ENCODE peak calls at places on chromosomes 13 and 19, in eight cellular contexts. One of them, this sample, is unnamed.

GRCh38 chr13:64568748-64569147 is 2661.4 kb downstream of the PCDH9 start:
- DNase-seq in mesendoderm: no peak
- DNase-seq in skeletal muscle cell: no peak
- DNase-seq in adrenal gland: no peak
- DNase-seq in HFF-Myc: no peak
- DNase-seq in left ventricle myocardium inferior: no peak
- DNase-seq in AG04450: no peak
- DNase-seq in HCT116: no peak
- DNase-seq in this sample: no peak

GRCh38 chr19:48391100-48392005 is at the start of gene KDELR1:
- DNase-seq in left ventricle myocardium inferior: peak; percentile 75
- DNase-seq in HFF-Myc: no peak
- DNase-seq in mesendoderm: peak; percentile 70
- DNase-seq in HCT116: no peak
- DNase-seq in adrenal gland: peak; percentile 82
- DNase-seq in AG04450: no peak
- DNase-seq in skeletal muscle cell: no peak
- DNase-seq in this sample: peak; percentile 81

GRCh38 chr13:50651916-50652315 is 191.6 kb downstream of the DLEU7 start:
- DNase-seq in AG04450: no peak
- DNase-seq in HCT116: no peak
- DNase-seq in adrenal gland: no peak
- DNase-seq in mesendoderm: no peak
- DNase-seq in left ventricle myocardium inferior: no peak
- DNase-seq in skeletal muscle cell: no peak
- DNase-seq in HFF-Myc: no peak
- DNase-seq in this sample: no peak

GRCh38 chr19:3586707-3587346 is 1.5 kb downstream of the GIPC3 start:
- DNase-seq in mesendoderm: no peak
- DNase-seq in HFF-Myc: no peak
- DNase-seq in adrenal gland: no peak
- DNase-seq in AG04450: no peak
- DNase-seq in skeletal muscle cell: no peak
- DNase-seq in left ventricle myocardium inferior: no peak
- DNase-seq in HCT116: no peak
- DNase-seq in this sample: no peak

GRCh38 chr19:7679017-7679720 is 1.5 kb upstream of the TRAPPC5 start:
- DNase-seq in adrenal gland: peak; percentile 63
- DNase-seq in left ventricle myocardium inferior: no peak
- DNase-seq in AG04450: no peak
- DNase-seq in HCT116: no peak
- DNase-seq in skeletal muscle cell: no peak
- DNase-seq in mesendoderm: no peak
- DNase-seq in HFF-Myc: no peak
- DNase-seq in this sample: no peak

GRCh38 chr19:58538257-58539168 is 5.4 kb upstream of the TRIM28 start:
- DNase-seq in HCT116: no peak
- DNase-seq in skeletal muscle cell: no peak
- DNase-seq in AG04450: no peak
- DNase-seq in adrenal gland: no peak
- DNase-seq in mesendoderm: peak; percentile 94
- DNase-seq in left ventricle myocardium inferior: peak; percentile 33
- DNase-seq in HFF-Myc: no peak
- DNase-seq in this sample: peak; percentile 87

GRCh38 chr13:35293579-35293978 is 182.9 kb downstream of the MAB21L1 start:
- DNase-seq in skeletal muscle cell: no peak
- DNase-seq in left ventricle myocardium inferior: no peak
- DNase-seq in mesendoderm: no peak
- DNase-seq in AG04450: no peak
- DNase-seq in adrenal gland: no peak
- DNase-seq in HCT116: no peak
- DNase-seq in HFF-Myc: peak; percentile 29
- DNase-seq in this sample: no peak

GRCh38 chr19:17213334-17213733 is 1.8 kb upstream of the USE1 start:
- DNase-seq in left ventricle myocardium inferior: no peak
- DNase-seq in HFF-Myc: no peak
- DNase-seq in AG04450: no peak
- DNase-seq in mesendoderm: no peak
- DNase-seq in HCT116: no peak
- DNase-seq in adrenal gland: no peak
- DNase-seq in skeletal muscle cell: no peak
- DNase-seq in this sample: no peak

GRCh38 chr13:28819748-28820098 is 416 bp upstream of the MTUS2 start:
- DNase-seq in AG04450: no peak
- DNase-seq in HFF-Myc: no peak
- DNase-seq in skeletal muscle cell: no peak
- DNase-seq in HCT116: no peak
- DNase-seq in mesendoderm: peak; percentile 77
- DNase-seq in left ventricle myocardium inferior: peak; percentile 69
- DNase-seq in adrenal gland: no peak
- DNase-seq in this sample: peak; percentile 52

GRCh38 chr13:98239156-98240076 is 62.3 kb upstream of the RNF113B start:
- DNase-seq in mesendoderm: no peak
- DNase-seq in left ventricle myocardium inferior: no peak
- DNase-seq in AG04450: no peak
- DNase-seq in skeletal muscle cell: no peak
- DNase-seq in HCT116: no peak
- DNase-seq in HFF-Myc: no peak
- DNase-seq in adrenal gland: no peak
- DNase-seq in this sample: no peak

GRCh38 chr13:26509491-26509890 is 48.0 kb upstream of the WASF3 start:
- DNase-seq in HCT116: no peak
- DNase-seq in AG04450: no peak
- DNase-seq in HFF-Myc: no peak
- DNase-seq in mesendoderm: peak; percentile 41
- DNase-seq in adrenal gland: no peak
- DNase-seq in skeletal muscle cell: no peak
- DNase-seq in left ventricle myocardium inferior: no peak
- DNase-seq in this sample: no peak

GRCh38 chr13:77894743-77895142 is 23.9 kb downstream of the EDNRB start:
- DNase-seq in skeletal muscle cell: no peak
- DNase-seq in AG04450: no peak
- DNase-seq in left ventricle myocardium inferior: no peak
- DNase-seq in mesendoderm: no peak
- DNase-seq in adrenal gland: no peak
- DNase-seq in HCT116: no peak
- DNase-seq in HFF-Myc: no peak
- DNase-seq in this sample: no peak

GRCh38 chr13:64206430-64207225 is 2791.0 kb upstream of the PCDH20 start:
- DNase-seq in AG04450: no peak
- DNase-seq in mesendoderm: peak; percentile 4
- DNase-seq in HFF-Myc: no peak
- DNase-seq in adrenal gland: no peak
- DNase-seq in HCT116: no peak
- DNase-seq in left ventricle myocardium inferior: no peak
- DNase-seq in skeletal muscle cell: no peak
- DNase-seq in this sample: no peak

GRCh38 chr19:677201-677600 is 1.0 kb downstream of the FSTL3 start:
- DNase-seq in skeletal muscle cell: peak; percentile 70
- DNase-seq in mesendoderm: no peak
- DNase-seq in HFF-Myc: no peak
- DNase-seq in adrenal gland: peak; percentile 93
- DNase-seq in AG04450: peak; percentile 18
- DNase-seq in HCT116: no peak
- DNase-seq in left ventricle myocardium inferior: peak; percentile 78
- DNase-seq in this sample: peak; percentile 86
- H3K4me3 ChIP-seq in skeletal muscle cell: peak overlapping the region; percentile 74
- H3K4me3 ChIP-seq in mesendoderm: no peak overlapping the region
- H3K4me3 ChIP-seq in HFF-Myc: peak overlapping the region; percentile 51
- H3K4me3 ChIP-seq in adrenal gland: peak overlapping the region; percentile 43
- H3K4me3 ChIP-seq in AG04450: peak overlapping the region; percentile 75
- H3K4me3 ChIP-seq in HCT116: peak overlapping the region; percentile 85
- H3K4me3 ChIP-seq in left ventricle myocardium inferior: peak overlapping the region; percentile 90
- H3K4me3 ChIP-seq in this sample: peak overlapping the region; percentile 84

GRCh38 chr19:39251081-39251480 is 2.4 kb upstream of the IFNL4 start:
- DNase-seq in mesendoderm: peak; percentile 9
- DNase-seq in HCT116: no peak
- DNase-seq in left ventricle myocardium inferior: no peak
- DNase-seq in AG04450: no peak
- DNase-seq in adrenal gland: no peak
- DNase-seq in skeletal muscle cell: no peak
- DNase-seq in HFF-Myc: no peak
- DNase-seq in this sample: no peak
- H3K4me3 ChIP-seq in mesendoderm: no peak overlapping the region
- H3K4me3 ChIP-seq in HCT116: no peak overlapping the region
- H3K4me3 ChIP-seq in left ventricle myocardium inferior: no peak overlapping the region
- H3K4me3 ChIP-seq in AG04450: no peak overlapping the region
- H3K4me3 ChIP-seq in adrenal gland: no peak overlapping the region
- H3K4me3 ChIP-seq in skeletal muscle cell: no peak overlapping the region
- H3K4me3 ChIP-seq in HFF-Myc: no peak overlapping the region
- H3K4me3 ChIP-seq in this sample: no peak overlapping the region

DNA sequence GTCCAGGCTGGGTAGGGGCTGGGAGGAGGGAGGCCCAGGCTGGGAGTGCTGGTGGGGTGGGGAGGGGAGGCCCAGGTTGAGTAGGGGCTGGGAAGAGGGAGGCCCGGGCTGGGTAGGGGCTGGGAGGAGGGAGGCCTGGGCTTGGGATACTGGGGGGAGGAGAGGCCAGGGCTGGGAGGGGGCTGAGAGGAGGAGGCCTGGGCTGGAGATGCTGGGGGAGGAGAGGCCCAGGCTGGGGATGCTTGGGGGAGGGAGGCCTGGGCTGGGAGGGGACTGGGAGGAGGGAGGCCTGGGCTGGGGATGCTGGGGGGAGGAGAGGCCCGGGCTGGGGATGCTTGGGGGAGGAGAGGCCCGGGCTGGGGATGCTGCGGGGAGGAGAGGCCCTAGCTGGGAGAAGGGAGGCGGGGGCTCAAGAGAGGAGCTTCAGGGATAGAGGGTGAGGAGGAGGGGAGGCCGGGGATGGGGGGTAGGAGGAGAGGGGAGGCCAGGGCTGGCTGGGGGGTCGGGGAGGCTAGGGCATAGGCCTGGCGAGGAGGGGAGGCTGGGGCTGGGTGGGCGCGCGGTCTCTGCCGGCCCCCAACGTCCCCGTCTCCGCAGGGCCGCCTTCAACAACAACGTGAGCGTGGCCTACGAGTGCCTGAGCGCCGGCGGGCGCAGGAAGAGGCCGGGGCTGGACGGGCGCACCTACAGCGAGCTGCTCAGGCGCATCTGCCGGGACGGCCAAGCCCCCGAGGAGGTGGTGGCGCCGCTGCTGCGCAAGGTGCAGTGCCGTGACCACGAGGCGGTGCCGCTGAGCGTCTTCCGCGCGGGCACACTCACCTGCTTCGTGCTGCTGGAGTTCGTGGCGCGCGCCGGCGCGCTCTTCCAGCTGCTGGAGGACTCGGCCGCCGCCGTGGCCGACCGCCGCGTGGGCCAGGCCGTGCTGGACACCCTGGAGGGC is 11.3 kb downstream of the TPGS1 start:
- DNase-seq in left ventricle myocardium inferior: no peak
- DNase-seq in AG04450: no peak
- DNase-seq in HCT116: no peak
- DNase-seq in mesendoderm: peak; percentile 93
- DNase-seq in adrenal gland: no peak
- DNase-seq in HFF-Myc: no peak
- DNase-seq in skeletal muscle cell: peak; percentile 61
- DNase-seq in this sample: peak; percentile 17
- H3K4me3 ChIP-seq in left ventricle myocardium inferior: no peak overlapping the region
- H3K4me3 ChIP-seq in AG04450: no peak overlapping the region
- H3K4me3 ChIP-seq in HCT116: no peak overlapping the region
- H3K4me3 ChIP-seq in mesendoderm: no peak overlapping the region
- H3K4me3 ChIP-seq in adrenal gland: no peak overlapping the region
- H3K4me3 ChIP-seq in HFF-Myc: no peak overlapping the region
- H3K4me3 ChIP-seq in skeletal muscle cell: no peak overlapping the region
- H3K4me3 ChIP-seq in this sample: no peak overlapping the region

DNA sequence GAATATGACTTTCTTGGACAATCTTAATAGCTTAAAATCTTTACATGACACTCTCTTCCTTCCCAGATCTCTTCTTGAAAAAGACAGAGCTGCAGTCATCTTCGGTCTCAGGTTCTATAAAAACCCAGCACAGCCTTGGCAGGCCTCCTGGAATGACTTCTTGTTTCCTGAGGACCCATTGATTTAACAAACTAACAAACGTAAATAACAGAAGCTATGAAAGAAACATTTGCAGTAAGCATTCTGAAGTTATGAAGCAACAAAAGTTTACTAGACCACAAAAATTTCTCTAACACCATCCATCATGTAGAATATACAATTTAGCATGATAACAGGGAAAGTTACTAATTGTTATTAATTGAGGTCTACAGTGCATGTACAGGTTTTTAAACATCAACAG is 62.8 kb upstream of the STARD13 start:
- DNase-seq in AG04450: peak; percentile 65
- DNase-seq in HFF-Myc: no peak
- DNase-seq in HCT116: no peak
- DNase-seq in mesendoderm: no peak
- DNase-seq in skeletal muscle cell: no peak
- DNase-seq in left ventricle myocardium inferior: no peak
- DNase-seq in adrenal gland: no peak
- DNase-seq in this sample: no peak
- H3K4me3 ChIP-seq in AG04450: peak overlapping the region; percentile 8
- H3K4me3 ChIP-seq in HFF-Myc: no peak overlapping the region
- H3K4me3 ChIP-seq in HCT116: no peak overlapping the region
- H3K4me3 ChIP-seq in mesendoderm: no peak overlapping the region
- H3K4me3 ChIP-seq in skeletal muscle cell: no peak overlapping the region
- H3K4me3 ChIP-seq in left ventricle myocardium inferior: peak overlapping the region; percentile 89
- H3K4me3 ChIP-seq in adrenal gland: no peak overlapping the region
- H3K4me3 ChIP-seq in this sample: no peak overlapping the region

DNA sequence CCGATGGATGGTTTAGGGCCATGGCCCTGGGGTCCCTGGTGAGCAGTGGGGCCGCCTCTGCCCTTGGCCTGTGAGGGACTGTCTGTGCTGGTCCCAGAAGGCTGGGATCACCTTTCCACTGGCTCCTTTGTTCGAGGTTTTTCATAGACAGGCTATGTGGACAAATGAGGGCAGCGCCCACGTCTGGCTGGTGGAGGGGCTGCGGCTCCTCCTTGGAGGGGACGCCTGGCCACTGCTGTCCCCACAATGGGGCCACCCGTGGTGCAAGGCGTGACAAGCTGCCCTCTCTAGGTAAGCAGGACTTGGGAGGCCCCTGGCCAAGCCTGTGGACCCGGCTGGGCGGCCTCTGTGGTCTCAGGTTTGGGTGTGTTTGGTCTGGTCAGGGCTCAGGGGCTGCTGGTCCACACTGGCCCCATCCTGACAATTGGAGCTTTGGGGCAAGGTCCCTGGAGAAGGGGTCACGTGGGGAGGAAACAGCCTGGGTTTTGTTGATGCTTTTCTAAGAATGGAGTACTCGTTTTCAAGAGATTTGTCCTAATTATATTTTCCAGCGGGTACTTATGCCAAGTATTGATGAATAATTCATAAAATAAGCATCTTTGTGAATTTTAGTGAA is 33.3 kb downstream of the MCF2L start:
- DNase-seq in HFF-Myc: no peak
- DNase-seq in skeletal muscle cell: no peak
- DNase-seq in left ventricle myocardium inferior: no peak
- DNase-seq in mesendoderm: peak; percentile 71
- DNase-seq in HCT116: no peak
- DNase-seq in adrenal gland: peak; percentile 76
- DNase-seq in AG04450: no peak
- DNase-seq in this sample: no peak
- H3K4me3 ChIP-seq in HFF-Myc: no peak overlapping the region
- H3K4me3 ChIP-seq in skeletal muscle cell: peak overlapping the region; percentile 40
- H3K4me3 ChIP-seq in left ventricle myocardium inferior: peak overlapping the region; percentile 60
- H3K4me3 ChIP-seq in mesendoderm: no peak overlapping the region
- H3K4me3 ChIP-seq in HCT116: no peak overlapping the region
- H3K4me3 ChIP-seq in adrenal gland: no peak overlapping the region
- H3K4me3 ChIP-seq in AG04450: no peak overlapping the region
- H3K4me3 ChIP-seq in this sample: no peak overlapping the region

This sample was measured in right cardiac atrium.